ENCODE peak calls at places on chromosome 17, in six cellular contexts. M, Q, G, B, H and C are unnamed samples.

GRCh38 chr17:42233994-42234393 is 39.7 kb upstream of the GHDC start:
- DNase-seq in M (no peak), H (no peak), B (no peak), G (no peak), Q (no peak), C (no peak)

GRCh38 chr17:59361386-59361785 is 29.9 kb downstream of the YPEL2 start:
- DNase-seq in B (no peak), M (no peak), G (no peak), Q (peak; percentile 93), H (no peak), C (no peak)

GRCh38 chr17:75525806-75526554 is 483 bp downstream of the LLGL2 start:
- DNase-seq in H (no peak), B (no peak), G (no peak), M (no peak), Q (no peak), C (no peak)

GRCh38 chr17:13557077-13557476 is 44.7 kb downstream of the HS3ST3A1 start:
- DNase-seq in M (no peak), G (no peak), B (no peak), H (no peak), Q (peak; percentile 74), C (no peak)

GRCh38 chr17:72715906-72716572 is 376.4 kb downstream of the SLC39A11 start:
- DNase-seq in H (no peak), M (no peak), G (no peak), B (no peak), Q (peak; percentile 96), C (no peak)

GRCh38 chr17:33318241-33318640 is 25.1 kb upstream of the ASIC2 start:
- DNase-seq in H (no peak), G (no peak), Q (no peak), M (no peak), B (no peak), C (no peak)

GRCh38 chr17:71438631-71439146 is 682.1 kb upstream of the SOX9 start:
- DNase-seq in M (no peak), B (no peak), G (no peak), Q (peak; percentile 93), H (no peak), C (no peak)

GRCh38 chr17:55265434-55266021 is 768 bp downstream of the HLF start:
- DNase-seq in G (peak; percentile 42), M (peak; percentile 52), Q (no peak), H (peak; percentile 1), B (no peak), C (no peak)

GRCh38 chr17:69733171-69734014 is 318.9 kb downstream of the MAP2K6 start:
- DNase-seq in M (no peak), H (no peak), B (no peak), G (no peak), Q (peak; percentile 83), C (no peak)

GRCh38 chr17:41215681-41216080 is 10.8 kb upstream of the KRTAP9-2 start:
- DNase-seq in Q (no peak), M (no peak), B (no peak), G (no peak), H (no peak), C (no peak)

GRCh38 chr17:16007439-16007838 is 7.8 kb downstream of the TTC19 start:
- DNase-seq in B (no peak), G (no peak), Q (no peak), H (no peak), M (no peak), C (no peak)

GRCh38 chr17:66836063-66837005 is 1.4 kb downstream of the CACNG5 start:
- DNase-seq in H (no peak), M (no peak), G (no peak), B (no peak), Q (no peak), C (no peak)

GRCh38 chr17:82410014-82410716 is 8.0 kb upstream of the HEXD start:
- DNase-seq in M (no peak), G (no peak), B (no peak), H (no peak), Q (no peak), C (no peak)

GRCh38 chr17:40315678-40316570 is 6.9 kb downstream of the RARA start:
- DNase-seq in M (no peak), G (no peak), H (no peak), Q (no peak), B (no peak), C (no peak)

GRCh38 chr17:78826836-78827509 is 13.6 kb downstream of the USP36 start:
- DNase-seq in B (peak; percentile 78), M (no peak), Q (no peak), H (no peak), G (no peak), C (no peak)

GRCh38 chr17:56690441-56691291 is 97.2 kb downstream of the NOG start:
- DNase-seq in M (no peak), H (no peak), G (no peak), B (no peak), Q (peak; percentile 97), C (no peak)

GRCh38 chr17:64661981-64662773 is at the start of gene SMURF2:
- DNase-seq in Q (peak; percentile 63), G (peak; percentile 85), B (peak; percentile 89), H (peak; percentile 87), M (peak; percentile 89), C (peak; percentile 75)

GRCh38 chr17:76296186-76296585 is 11.9 kb downstream of the QRICH2 start:
- DNase-seq in B (no peak), Q (no peak), M (no peak), G (no peak), H (no peak), C (no peak)

GRCh38 chr17:69643686-69644085 is 229.2 kb downstream of the MAP2K6 start:
- DNase-seq in M (no peak), B (no peak), Q (peak; percentile 20), H (no peak), G (no peak), C (no peak)

GRCh38 chr17:38868095-38868967 is 1.5 kb upstream of the LASP1 start:
- DNase-seq in M (no peak), H (peak; percentile 49), G (no peak), Q (peak; percentile 55), B (no peak), C (no peak)

GRCh38 chr17:64780096-64781012 is 118.2 kb upstream of the SMURF2 start:
- DNase-seq in B (peak; percentile 89), Q (no peak), M (peak; percentile 83), H (peak; percentile 71), G (peak; percentile 81), C (peak; percentile 84)

GRCh38 chr17:69525920-69526841 is 111.7 kb downstream of the MAP2K6 start:
- DNase-seq in H (no peak), Q (peak; percentile 68), M (no peak), G (no peak), B (no peak), C (no peak)

GRCh38 chr17:740240-741055 is 8.1 kb downstream of the TLCD3A start:
- DNase-seq in M (no peak), Q (no peak), G (peak; percentile 30), H (no peak), B (no peak), C (no peak)

GRCh38 chr17:77619851-77620250 is 338.7 kb upstream of the TNRC6C start:
- DNase-seq in G (no peak), M (no peak), Q (peak; percentile 64), B (no peak), H (no peak), C (no peak)